ENCODE peak calls at places on chromosomes 6 and 20, in six cellular contexts. S, Q, V, C, B and R are unnamed samples.
A peak's percentile ranks its signal among the peaks of the same experiment; 100 is the strongest.

GRCh38 chr6:156699017-156699421 is 78.2 kb upstream of the ARID1B start:
- DNase-seq in S (no peak), Q (no peak), V (no peak), C (peak; percentile 85), B (peak; percentile 91), R (peak; percentile 0)

GRCh38 chr6:3620937-3621336 is 130.6 kb downstream of the PXDC1 start:
- DNase-seq in S (no peak), Q (no peak), V (no peak), C (no peak), B (no peak), R (no peak)

GRCh38 chr20:35625584-35626385 is 10.2 kb downstream of the SPAG4 start:
- DNase-seq in S (no peak), Q (no peak), V (no peak), C (no peak), B (no peak), R (no peak)

GRCh38 chr6:32837651-32838113 is 857 bp downstream of the TAP2 start:
- DNase-seq in S (peak; percentile 40), Q (peak; percentile 53), V (no peak), C (no peak), B (no peak), R (peak; percentile 51)

GRCh38 chr20:38198238-38198861 is 33.3 kb upstream of the TGM2 start:
- DNase-seq in S (peak; percentile 22), Q (no peak), V (no peak), C (no peak), B (peak; percentile 73), R (no peak)

GRCh38 chr20:64142546-64142945 is 21.7 kb upstream of the MYT1 start:
- DNase-seq in S (no peak), Q (no peak), V (no peak), C (no peak), B (no peak), R (no peak)

GRCh38 chr20:17992847-17993508 is 24.2 kb downstream of the MGME1 start:
- DNase-seq in S (no peak), Q (no peak), V (no peak), C (no peak), B (peak; percentile 27), R (no peak)

GRCh38 chr6:149012040-149012545 is 265.3 kb downstream of the UST start:
- DNase-seq in S (no peak), Q (peak; percentile 61), V (no peak), C (no peak), B (peak; percentile 100), R (no peak)

GRCh38 chr6:107443066-107443903 is 16.1 kb downstream of the PDSS2 start:
- DNase-seq in S (no peak), Q (no peak), V (no peak), C (no peak), B (peak; percentile 51), R (no peak)

GRCh38 chr6:3737149-3737830 is 14.2 kb downstream of the PXDC1 start:
- DNase-seq in S (no peak), Q (no peak), V (no peak), C (no peak), B (no peak), R (no peak)

GRCh38 chr6:159720708-159721107 is 6.6 kb upstream of the WTAP start:
- DNase-seq in S (peak; percentile 67), Q (no peak), V (peak; percentile 49), C (no peak), B (no peak), R (peak; percentile 13)

GRCh38 chr20:46709459-46710148 is at the start of gene SLC2A10:
- DNase-seq in S (peak; percentile 46), Q (no peak), V (no peak), C (no peak), B (peak; percentile 61), R (peak; percentile 34)

GRCh38 chr6:145155411-145155810 is 579.9 kb downstream of the EPM2A start:
- DNase-seq in S (no peak), Q (no peak), V (no peak), C (no peak), B (peak; percentile 5), R (no peak)

GRCh38 chr6:168428052-168428829 is 12.7 kb upstream of the SMOC2 start:
- DNase-seq in S (no peak), Q (no peak), V (no peak), C (no peak), B (no peak), R (no peak)

GRCh38 chr6:26520088-26520839 is 17.9 kb upstream of the HMGN4 start:
- DNase-seq in S (no peak), Q (no peak), V (no peak), C (no peak), B (no peak), R (peak; percentile 46)

GRCh38 chr6:39929733-39930461 is 4.4 kb downstream of the MOCS1 start:
- DNase-seq in S (no peak), Q (no peak), V (no peak), C (no peak), B (peak; percentile 26), R (no peak)

GRCh38 chr6:110999634-111000270 is 17.9 kb downstream of the RPF2 start:
- DNase-seq in S (peak; percentile 11), Q (no peak), V (no peak), C (no peak), B (peak; percentile 46), R (peak; percentile 42)

GRCh38 chr6:38603492-38603891 is 36.2 kb downstream of the BTBD9 start:
- DNase-seq in S (no peak), Q (no peak), V (no peak), C (no peak), B (no peak), R (no peak)

GRCh38 chr6:39309942-39310531 is 4.2 kb downstream of the KCNK17 start:
- DNase-seq in S (peak; percentile 83), Q (peak; percentile 38), V (peak; percentile 50), C (no peak), B (peak; percentile 62), R (peak; percentile 54)

GRCh38 chr20:59792300-59792699 is 141.1 kb downstream of the SYCP2 start:
- DNase-seq in S (no peak), Q (no peak), V (no peak), C (no peak), B (no peak), R (no peak)

DNA sequence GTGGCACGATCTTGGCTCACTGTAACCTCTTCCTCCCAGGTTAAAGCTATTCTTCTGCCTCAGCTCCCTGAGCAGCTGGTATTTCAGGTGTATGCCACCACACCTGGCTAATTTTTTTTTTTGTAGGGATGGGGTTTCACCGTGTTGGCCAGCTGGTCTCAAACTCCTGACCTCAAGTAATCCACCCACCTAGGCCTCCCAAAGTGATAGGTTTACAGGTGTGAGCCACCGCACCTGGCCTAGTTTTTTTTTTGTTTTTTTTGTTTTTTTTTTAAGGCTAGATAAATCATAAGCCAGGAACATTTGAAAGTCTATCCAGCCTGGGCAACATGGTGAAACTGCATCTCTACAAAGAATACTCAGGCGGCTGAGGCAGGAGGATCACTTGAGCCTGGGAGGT is 10.9 kb downstream of the RRP36 start:
- DNase-seq in S (no peak), Q (no peak), V (no peak), C (no peak), B (no peak), R (no peak)
- H4K20me1 ChIP-seq in S (no peaks in the 10 kb centered on the region), Q (peaks cover 2% of the 10 kb centered on the region), V (no peaks in the 10 kb centered on the region), C (no peaks in the 10 kb centered on the region), B (peaks cover 8% of the 10 kb centered on the region), R (no peaks in the 10 kb centered on the region)

DNA sequence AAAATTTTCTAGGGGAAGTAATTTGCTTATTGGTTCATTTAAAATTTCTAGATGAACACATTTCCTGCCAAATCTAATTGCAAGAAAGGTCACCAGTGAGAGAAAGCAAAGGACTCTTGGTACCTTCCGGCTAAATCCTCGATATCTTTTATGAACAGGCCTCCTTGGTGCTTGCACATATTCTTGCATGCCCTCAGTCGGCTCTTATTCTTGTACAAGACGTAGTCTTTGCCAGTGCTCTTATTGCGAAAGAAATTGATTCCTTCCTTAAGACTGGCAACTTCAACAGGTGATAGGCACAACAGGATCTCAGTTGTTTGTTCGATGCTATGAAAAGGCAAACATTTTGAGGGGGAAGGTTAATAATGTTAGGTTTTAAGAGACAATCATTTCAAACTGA is 141.7 kb upstream of the CARMIL1 start:
- DNase-seq in S (no peak), Q (no peak), V (peak; percentile 29), C (no peak), B (no peak), R (no peak)
- H3K4me3 ChIP-seq in S (no peak overlapping the region), Q (peak overlapping the region; percentile 66), V (peak overlapping the region; percentile 62), C (peak overlapping the region; percentile 74), B (no peak overlapping the region), R (no peak overlapping the region)

DNA sequence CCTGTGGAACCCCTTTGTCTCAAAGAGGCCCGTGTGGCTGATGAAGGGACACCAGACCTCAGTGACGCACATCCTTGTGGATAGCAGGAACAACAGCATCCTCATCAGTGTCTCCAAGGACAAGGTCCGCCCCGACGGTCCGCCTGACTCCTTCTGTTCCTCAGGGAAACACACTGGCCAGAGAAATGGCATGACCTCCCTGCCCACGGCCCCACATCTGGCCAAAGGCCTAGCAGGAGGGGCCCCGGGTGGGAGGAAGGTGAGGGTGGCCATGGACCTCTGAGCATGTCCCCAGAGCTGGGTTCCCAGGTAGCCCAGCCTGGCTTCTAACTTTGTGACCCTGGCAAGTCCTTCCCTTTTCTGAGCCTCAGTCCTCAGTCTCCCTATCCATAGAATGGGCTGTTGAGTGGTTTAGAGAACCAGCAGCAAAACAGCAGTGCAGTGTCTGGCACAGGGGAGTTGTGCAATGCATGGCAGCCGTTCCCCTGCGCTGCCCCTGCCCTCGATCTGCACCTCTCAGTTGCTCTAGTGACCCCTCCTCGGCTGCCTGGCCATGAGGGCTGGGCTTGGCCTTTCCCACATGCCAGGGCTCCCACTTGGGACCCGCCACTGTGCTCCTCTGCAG is 48.3 kb downstream of the EFCAB8 start:
- DNase-seq in S (no peak), Q (no peak), V (no peak), C (no peak), B (no peak), R (no peak)
- H4K20me1 ChIP-seq in S (peaks cover 13% of the 10 kb centered on the region), Q (no peaks in the 10 kb centered on the region), V (no peaks in the 10 kb centered on the region), C (no peaks in the 10 kb centered on the region), B (no peaks in the 10 kb centered on the region), R (no peaks in the 10 kb centered on the region)

GRCh38 chr20:51446230-51446629 is 96.3 kb downstream of the NFATC2 start:
- DNase-seq in S (no peak), Q (no peak), V (no peak), C (no peak), B (no peak), R (no peak)

GRCh38 chr20:51446656-51447055 is 95.9 kb downstream of the NFATC2 start:
- DNase-seq in S (peak; percentile 44), Q (no peak), V (no peak), C (no peak), B (peak; percentile 86), R (peak; percentile 77)

GRCh38 chr20:51445591-51445990 is 96.9 kb downstream of the NFATC2 start:
- DNase-seq in S (no peak), Q (no peak), V (no peak), C (no peak), B (no peak), R (no peak)

GRCh38 chr20:51447765-51448148 is 94.8 kb downstream of the NFATC2 start:
- DNase-seq in S (no peak), Q (no peak), V (no peak), C (no peak), B (no peak), R (no peak)

DNA sequence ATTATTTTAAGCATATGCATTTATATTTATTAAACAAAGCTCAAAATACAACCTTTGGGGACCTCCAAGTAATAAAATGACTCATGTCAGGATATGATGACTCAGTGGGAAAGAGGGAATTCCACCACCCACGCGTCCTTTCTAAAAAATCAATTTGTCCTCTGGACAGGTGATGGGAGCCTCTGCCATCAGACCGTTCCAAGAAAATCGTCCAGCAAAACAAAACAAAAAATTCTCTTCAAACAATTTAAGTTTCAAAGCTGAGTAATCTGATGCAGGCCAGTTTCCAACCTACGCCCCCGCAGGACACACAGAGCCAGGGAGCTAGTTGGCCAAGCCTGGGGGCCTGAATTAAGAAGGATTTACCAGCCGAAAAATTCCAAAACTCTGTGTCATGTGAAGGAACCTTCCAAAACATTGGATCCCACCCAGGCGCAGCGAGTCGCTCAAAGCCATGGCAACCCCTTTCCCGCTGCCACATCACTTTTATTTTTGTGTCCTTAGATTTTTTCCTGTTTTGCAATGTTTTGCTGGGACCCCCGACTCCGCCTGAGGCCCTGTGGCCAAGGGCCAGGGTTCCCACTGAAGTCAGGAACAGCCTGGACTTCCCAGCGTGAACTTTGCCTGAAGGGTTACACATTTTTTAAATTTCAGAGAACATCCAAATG is 95.3 kb downstream of the NFATC2 start:
- DNase-seq in S (peak; percentile 11), Q (no peak), V (no peak), C (no peak), B (peak; percentile 98), R (peak; percentile 78)
- H3K4me3 ChIP-seq in S (no peak overlapping the region), Q (no peak overlapping the region), V (no peak overlapping the region), C (no peak overlapping the region), B (no peak overlapping the region), R (peak overlapping the region; percentile 16)